ENCODE peak calls at places on chromosomes 1 and 21, in four cellular contexts. M is IMR-90, R is K562, U is fibroblast of lung. S is an unnamed sample.

GRCh38 chr1:155192346-155193274 is 15.1 kb downstream of the THBS3 start:
- DNase-seq in M (no peak), R (peak), U (no peak), S (no peak)

GRCh38 chr1:183877321-183877720 is 72.4 kb downstream of the RGL1 start:
- DNase-seq in M (peak), R (no peak), U (peak), S (no peak)

GRCh38 chr1:189616893-189617292 is 860.8 kb downstream of the BRINP3 start:
- DNase-seq in M (peak), R (no peak), U (peak), S (no peak)

GRCh38 chr1:114549137-114549536 is 32.3 kb downstream of the BCAS2 start:
- DNase-seq in M (no peak), R (no peak), U (peak), S (no peak)

GRCh38 chr1:24996983-24997893 is 67.2 kb upstream of the RUNX3 start:
- DNase-seq in M (no peak), R (no peak), U (no peak), S (no peak)

GRCh38 chr1:182568647-182569284 is 20.3 kb downstream of the RNASEL start:
- DNase-seq in M (no peak), R (no peak), U (no peak), S (no peak)

GRCh38 chr1:4977701-4978100 is 323.3 kb downstream of the AJAP1 start:
- DNase-seq in M (no peak), R (no peak), U (no peak), S (no peak)

GRCh38 chr21:28543975-28544374 is 448.7 kb downstream of the LTN1 start:
- DNase-seq in M (no peak), R (no peak), U (no peak), S (no peak)

GRCh38 chr1:180680558-180681144 is 48.8 kb downstream of the XPR1 start:
- DNase-seq in M (peak), R (no peak), U (peak), S (no peak)

GRCh38 chr1:156456625-156457465 is 43.7 kb downstream of the MEF2D start:
- DNase-seq in M (peak), R (peak), U (peak), S (peak)

GRCh38 chr1:184167352-184167751 is 115.8 kb downstream of the TSEN15 start:
- DNase-seq in M (no peak), R (no peak), U (no peak), S (no peak)

GRCh38 chr1:91948501-91949355 is 473 bp upstream of the BRDT start:
- DNase-seq in M (no peak), R (peak), U (no peak), S (no peak)

GRCh38 chr1:22184892-22185612 is 42.2 kb upstream of the WNT4 start:
- DNase-seq in M (no peak), R (no peak), U (peak), S (no peak)

GRCh38 chr1:116289219-116289618 is 83.8 kb upstream of the ATP1A1 start:
- DNase-seq in M (no peak), R (no peak), U (no peak), S (no peak)

GRCh38 chr1:156643266-156644092 is 1.6 kb downstream of the BCAN start:
- DNase-seq in M (no peak), R (no peak), U (no peak), S (no peak)

GRCh38 chr1:204350857-204351573 is 8.7 kb downstream of the PLEKHA6 start:
- DNase-seq in M (peak), R (peak), U (peak), S (no peak)

DNA sequence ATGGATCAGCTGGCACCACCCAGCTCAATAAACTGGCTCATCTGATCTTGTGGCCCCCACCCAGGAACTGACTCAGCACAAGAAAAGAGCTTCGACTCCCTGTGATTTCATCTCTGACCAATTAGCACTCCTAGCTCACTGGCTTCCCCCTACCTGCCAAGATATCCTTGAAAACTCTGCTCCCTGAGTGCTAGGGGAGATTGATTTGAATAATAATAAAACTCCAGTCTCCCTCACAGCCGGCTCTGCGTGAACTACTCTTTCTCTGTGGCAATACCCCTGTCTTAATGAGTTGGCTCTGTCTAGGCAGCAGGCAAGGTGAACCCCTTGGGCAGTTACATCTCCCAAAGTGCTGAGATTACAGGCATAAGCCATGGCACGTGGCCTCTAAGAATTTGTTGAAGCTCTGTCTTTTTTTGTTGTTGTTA is 11.8 kb upstream of the RHBDL2 start:
- DNase-seq in M (no peak), R (no peak), U (peak), S (no peak)
- H2AFZ ChIP-seq in M (no peak), R (peak), U (no peak), S (no peak)

GRCh38 chr1:210499956-210500355 is 171.3 kb downstream of the HHAT start:
- DNase-seq in M (peak), R (no peak), U (peak), S (no peak)

GRCh38 chr1:210504286-210504685 is 175.6 kb downstream of the HHAT start:
- DNase-seq in M (no peak), R (no peak), U (no peak), S (no peak)

GRCh38 chr1:210500831-210501230 is 172.1 kb downstream of the HHAT start:
- DNase-seq in M (peak), R (no peak), U (no peak), S (no peak)

DNA sequence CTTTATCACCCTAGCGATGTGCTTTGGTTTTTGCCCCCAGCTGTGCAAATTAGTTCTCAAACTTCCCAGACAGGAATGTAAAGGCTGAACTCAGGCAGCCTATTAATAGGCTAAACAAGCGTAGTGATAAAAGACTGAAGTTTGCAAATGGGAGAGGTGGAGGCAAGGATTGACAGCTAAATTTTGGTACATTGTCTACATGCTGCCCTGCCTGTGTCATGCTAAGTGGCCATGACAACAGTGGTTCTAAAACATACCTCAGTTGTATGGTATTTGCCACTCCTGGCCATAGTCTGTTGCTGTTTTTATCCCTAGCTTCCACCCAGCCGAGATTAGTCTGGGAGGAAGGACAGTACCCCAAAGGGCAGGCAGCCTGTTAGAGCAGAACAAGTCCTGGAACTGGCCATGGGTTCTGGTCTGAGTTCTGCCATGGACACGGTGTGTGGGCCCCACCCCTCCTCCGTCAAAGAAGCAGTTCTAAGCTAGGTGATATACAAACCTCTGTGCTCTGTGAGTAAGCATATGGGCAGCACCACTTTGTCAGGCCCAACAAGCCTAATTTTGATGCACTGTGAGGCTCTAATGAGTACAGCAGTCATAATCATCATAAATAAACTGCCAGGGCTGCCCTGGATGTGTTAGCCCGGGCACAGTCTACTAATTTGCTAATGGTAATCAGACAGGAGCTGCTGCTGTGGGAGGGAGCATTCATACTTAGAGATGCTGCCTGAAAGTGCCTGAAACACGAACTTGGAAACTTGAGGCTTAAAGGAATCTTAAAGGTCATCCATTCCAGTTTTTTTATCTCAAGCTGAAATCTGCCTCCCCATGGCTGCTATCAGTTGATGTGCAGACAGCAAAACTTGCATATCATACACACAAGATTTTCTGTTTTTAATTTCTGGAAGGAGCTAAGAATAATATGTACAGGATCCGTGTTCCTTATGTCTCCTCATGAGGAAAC is 177.2 kb downstream of the HHAT start:
- DNase-seq in M (no peak), R (no peak), U (peak), S (no peak)
- H2AFZ ChIP-seq in M (no peak), R (no peak), U (no peak), S (no peak)

GRCh38 chr1:95021794-95022193 is 51.0 kb downstream of the ALG14 start:
- DNase-seq in M (peak), R (no peak), U (peak), S (no peak)
- H2AFZ ChIP-seq in M (peak), R (no peak), U (peak), S (no peak)

GRCh38 chr1:244242446-244242845 is 191.4 kb downstream of the ZBTB18 start:
- DNase-seq in M (no peak), R (no peak), U (peak), S (no peak)

GRCh38 chr1:244236721-244237120 is 185.6 kb downstream of the ZBTB18 start:
- DNase-seq in M (no peak), R (no peak), U (no peak), S (no peak)

GRCh38 chr1:244241438-244241837 is 190.4 kb downstream of the ZBTB18 start:
- DNase-seq in M (no peak), R (no peak), U (no peak), S (no peak)

GRCh38 chr1:244237445-244237844 is 186.4 kb downstream of the ZBTB18 start:
- DNase-seq in M (peak), R (no peak), U (peak), S (no peak)

GRCh38 chr1:244239261-244239770 is 188.2 kb downstream of the ZBTB18 start:
- DNase-seq in M (peak), R (no peak), U (peak), S (peak)
- H2AFZ ChIP-seq in M (peak), R (no peak), U (peak), S (no peak)